ENCODE peak calls at places on chromosomes 6 and 20, in nine cellular contexts. M is SK-N-MC, U is A549, Y is brain microvascular endothelial cell, C is thoracic aorta, D is aorta, H is keratinocyte, X is endothelial cell of umbilical vein, V is pancreas. G is an unnamed sample.

GRCh38 chr6:70222350-70222749 is 80.5 kb downstream of the COL9A1 start:
- DNase-seq in M (no peak), U (no peak), Y (no peak), C (no peak), D (no peak), H (no peak), X (no peak), V (no peak), G (no peak)

GRCh38 chr6:75205776-75206334 is at the start of gene COL12A1:
- DNase-seq in M (no peak), U (peak), Y (peak), C (peak), D (peak), H (peak), X (peak), V (peak), G (peak)

GRCh38 chr6:15987569-15987968 is 141.3 kb upstream of the MYLIP start:
- DNase-seq in M (peak), U (no peak), Y (peak), C (no peak), D (no peak), H (no peak), X (no peak), V (no peak), G (no peak)

GRCh38 chr6:99344289-99344688 is 5.2 kb downstream of the FAXC start:
- DNase-seq in M (no peak), U (no peak), Y (peak), C (no peak), D (no peak), H (peak), X (no peak), V (no peak), G (no peak)

GRCh38 chr6:76681781-76682180 is 609.3 kb upstream of the IMPG1 start:
- DNase-seq in M (no peak), U (no peak), Y (peak), C (no peak), D (no peak), H (no peak), X (peak), V (no peak), G (no peak)

GRCh38 chr20:53990768-53991472 is 79.5 kb downstream of the BCAS1 start:
- DNase-seq in M (no peak), U (no peak), Y (no peak), C (no peak), D (no peak), H (no peak), X (no peak), V (no peak), G (no peak)

GRCh38 chr6:45872827-45873226 is 142.8 kb downstream of the CLIC5 start:
- DNase-seq in M (no peak), U (no peak), Y (no peak), C (no peak), D (no peak), H (no peak), X (no peak), V (no peak), G (no peak)

GRCh38 chr20:63955281-63955845 is 853 bp downstream of the UCKL1 start:
- DNase-seq in M (no peak), U (peak), Y (no peak), C (no peak), D (no peak), H (no peak), X (peak), V (peak), G (no peak)

GRCh38 chr6:162442675-162443074 is 284.9 kb downstream of the PRKN start:
- DNase-seq in M (no peak), U (peak), Y (no peak), C (no peak), D (no peak), H (no peak), X (no peak), V (no peak), G (no peak)

GRCh38 chr6:128179890-128180440 is 279.1 kb upstream of the THEMIS start:
- DNase-seq in M (no peak), U (no peak), Y (no peak), C (no peak), D (no peak), H (no peak), X (peak), V (no peak), G (no peak)

GRCh38 chr6:13462380-13463326 is 24.7 kb downstream of the GFOD1 start:
- DNase-seq in M (no peak), U (no peak), Y (no peak), C (no peak), D (no peak), H (no peak), X (no peak), V (no peak), G (no peak)

GRCh38 chr6:151211075-151211474 is 28.7 kb upstream of the AKAP12 start:
- DNase-seq in M (no peak), U (no peak), Y (no peak), C (no peak), D (no peak), H (no peak), X (no peak), V (no peak), G (no peak)

GRCh38 chr6:157648561-157648960 is 174.5 kb upstream of the SNX9 start:
- DNase-seq in M (no peak), U (no peak), Y (no peak), C (no peak), D (peak), H (peak), X (no peak), V (no peak), G (no peak)
- H3K27ac ChIP-seq in M (no peak), U (no peak), Y (no peak), C (no peak), D (no peak), H (no peak), X (no peak), V (no peak), G (no peak)

DNA sequence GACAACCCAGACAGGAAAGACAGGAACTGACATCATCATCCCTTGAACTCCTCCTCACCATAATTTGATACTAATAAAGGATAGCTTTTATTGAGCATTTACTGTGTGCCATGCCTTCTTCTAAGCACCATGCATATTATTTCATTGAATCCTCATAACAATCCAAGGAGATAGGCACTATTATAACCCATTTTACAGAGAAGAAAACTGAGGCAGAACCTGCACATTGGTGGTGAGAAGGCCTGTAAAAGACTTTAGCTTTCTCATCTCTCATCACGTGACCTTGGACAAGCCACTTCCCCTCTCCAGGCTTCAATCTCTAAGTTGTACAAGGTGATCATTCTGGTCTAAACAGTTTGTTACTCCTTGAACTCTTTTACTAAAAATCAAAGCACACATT is 34.5 kb upstream of the PREX1 start:
- DNase-seq in M (no peak), U (no peak), Y (no peak), C (no peak), D (no peak), H (no peak), X (no peak), V (no peak), G (no peak)
- H3K27ac ChIP-seq in M (no peak), U (peak), Y (no peak), C (no peak), D (no peak), H (no peak), X (no peak), V (no peak), G (no peak)

DNA sequence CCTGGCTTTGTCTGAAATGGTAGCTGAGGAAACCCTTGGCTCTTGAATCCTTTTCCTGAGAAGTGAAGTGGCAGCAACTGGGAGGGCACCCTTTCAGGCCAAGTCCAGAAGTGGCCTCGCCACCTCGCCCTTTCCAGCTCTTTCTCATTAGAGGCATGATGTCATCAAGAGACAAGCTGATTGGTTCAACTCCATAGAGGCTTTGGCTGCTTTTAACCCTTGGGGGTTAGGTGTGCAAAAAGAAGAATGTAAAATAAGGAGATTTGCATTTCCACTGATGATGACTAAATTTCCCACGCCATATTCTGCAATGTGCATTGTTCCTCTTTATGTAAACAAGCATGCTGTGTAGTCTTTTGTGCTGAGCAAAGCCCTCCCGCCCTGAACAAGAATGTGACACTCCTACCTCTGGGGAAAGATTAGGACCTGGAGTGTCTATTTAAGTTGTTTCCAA is 116.5 kb downstream of the TCP11 start:
- DNase-seq in M (no peak), U (peak), Y (peak), C (no peak), D (no peak), H (peak), X (peak), V (no peak), G (no peak)
- H3K27ac ChIP-seq in M (no peak), U (peak), Y (no peak), C (peak), D (peak), H (peak), X (peak), V (no peak), G (peak)

DNA sequence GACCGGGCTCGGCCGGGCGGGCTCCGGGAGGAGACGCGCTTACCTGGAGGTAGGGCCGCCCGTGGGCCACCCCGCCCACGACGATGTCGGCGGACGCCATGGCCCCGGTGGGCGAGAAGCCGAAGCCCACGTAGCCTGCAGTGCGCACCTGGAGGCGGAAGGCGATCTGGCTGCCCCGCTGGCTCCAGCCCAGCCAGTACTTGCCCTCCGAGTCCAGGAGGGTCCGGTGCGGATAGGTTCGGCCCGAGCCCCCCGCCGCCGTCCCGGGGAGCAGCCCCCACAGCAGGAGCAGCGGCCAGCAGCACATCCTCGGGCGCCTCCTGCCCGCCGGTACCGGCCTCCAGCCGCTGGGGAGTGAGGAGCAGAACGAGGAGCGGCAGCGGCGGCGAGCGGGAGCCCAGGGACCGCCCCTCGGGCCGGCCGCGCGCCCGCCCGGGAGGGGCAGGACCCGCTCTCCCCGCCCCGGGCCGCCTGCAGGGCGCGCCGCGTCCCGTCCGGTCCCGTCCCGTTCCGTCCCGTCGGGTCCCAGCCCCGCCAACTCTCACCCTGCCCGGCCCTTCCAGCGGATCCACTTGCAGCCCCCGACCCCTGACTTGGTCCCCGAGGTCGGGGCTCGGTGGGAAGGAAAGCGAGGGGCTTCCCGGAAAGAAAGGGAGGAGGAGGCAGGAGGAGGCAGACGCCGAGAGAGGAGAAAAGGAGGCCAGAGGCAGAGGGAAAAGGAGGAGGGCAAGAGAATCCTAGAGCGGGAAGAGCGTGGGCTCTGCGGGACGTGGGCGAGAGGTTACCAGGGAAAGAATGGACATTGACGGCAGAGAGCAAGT is at the start of gene MOXD1:
- DNase-seq in M (no peak), U (peak), Y (no peak), C (no peak), D (peak), H (no peak), X (peak), V (peak), G (no peak)
- H3K27ac ChIP-seq in M (no peak), U (peak), Y (no peak), C (no peak), D (no peak), H (no peak), X (no peak), V (no peak), G (peak)